ENCODE peak calls at places on chromosome 11, in seven cellular contexts. L, K, T, R, Y, M and U are unnamed samples.

GRCh38 chr11:119419246-119419645 is 3.7 kb downstream of the THY1 start:
- DNase-seq in T (no peak), R (no peak), Y (peak; percentile 32), L (no peak), K (no peak), M (no peak), U (no peak)

GRCh38 chr11:66852466-66853241 is 4.2 kb upstream of the LRFN4 start:
- DNase-seq in R (no peak), Y (no peak), M (no peak), T (no peak), K (peak; percentile 26), L (no peak), U (no peak)

GRCh38 chr11:116776522-116776984 is 3.8 kb upstream of the BUD13 start:
- DNase-seq in Y (no peak), T (no peak), L (no peak), M (no peak), R (no peak), K (no peak), U (no peak)

GRCh38 chr11:75031771-75032549 is 43.2 kb downstream of the NEU3 start:
- DNase-seq in L (peak; percentile 51), Y (peak; percentile 72), R (peak; percentile 91), M (peak; percentile 83), T (peak; percentile 81), K (peak; percentile 77), U (no peak)

GRCh38 chr11:12086271-12087074 is 23.9 kb upstream of the MICAL2 start:
- DNase-seq in T (no peak), Y (no peak), K (no peak), R (peak; percentile 74), L (peak; percentile 93), M (peak; percentile 88), U (peak; percentile 94)

GRCh38 chr11:126485021-126485781 is 129.7 kb downstream of the ST3GAL4 start:
- DNase-seq in K (no peak), Y (no peak), L (peak; percentile 14), T (no peak), R (no peak), M (peak; percentile 28), U (no peak)

GRCh38 chr11:76698321-76699043 is 27.9 kb upstream of the LRRC32 start:
- DNase-seq in R (peak; percentile 66), M (no peak), K (no peak), L (no peak), Y (no peak), T (peak; percentile 61), U (no peak)

GRCh38 chr11:82056450-82056849 is 677.2 kb downstream of the FAM181B start:
- DNase-seq in T (no peak), R (no peak), K (no peak), M (no peak), L (no peak), Y (no peak), U (no peak)

GRCh38 chr11:44361883-44362282 is 51.9 kb upstream of the ALX4 start:
- DNase-seq in L (no peak), T (no peak), K (no peak), M (peak; percentile 7), R (no peak), Y (no peak), U (no peak)

GRCh38 chr11:45809456-45810395 is 4.8 kb downstream of the SLC35C1 start:
- DNase-seq in L (no peak), M (no peak), R (no peak), Y (no peak), T (no peak), K (no peak), U (no peak)

GRCh38 chr11:110471315-110471714 is 41.6 kb downstream of the FDX1 start:
- DNase-seq in K (no peak), L (no peak), T (no peak), R (no peak), Y (no peak), M (peak; percentile 69), U (no peak)

GRCh38 chr11:122140535-122140934 is 24.5 kb upstream of the BLID start:
- DNase-seq in M (peak; percentile 58), R (no peak), K (no peak), Y (no peak), T (no peak), L (peak; percentile 85), U (no peak)

GRCh38 chr11:72030428-72031045 is 31.8 kb downstream of the IL18BP start:
- DNase-seq in M (no peak), L (no peak), Y (no peak), K (no peak), T (no peak), R (no peak), U (no peak)

GRCh38 chr11:315516-315994 is 1.7 kb downstream of the IFITM1 start:
- DNase-seq in T (no peak), M (no peak), R (no peak), K (no peak), Y (peak; percentile 53), L (no peak), U (no peak)
- H3K4me3 ChIP-seq in T (peak overlapping the region; percentile 31), M (no peak overlapping the region), R (no peak overlapping the region), K (peak overlapping the region; percentile 61), Y (peak overlapping the region; percentile 97), L (no peak overlapping the region), U (peak overlapping the region; percentile 29)

DNA sequence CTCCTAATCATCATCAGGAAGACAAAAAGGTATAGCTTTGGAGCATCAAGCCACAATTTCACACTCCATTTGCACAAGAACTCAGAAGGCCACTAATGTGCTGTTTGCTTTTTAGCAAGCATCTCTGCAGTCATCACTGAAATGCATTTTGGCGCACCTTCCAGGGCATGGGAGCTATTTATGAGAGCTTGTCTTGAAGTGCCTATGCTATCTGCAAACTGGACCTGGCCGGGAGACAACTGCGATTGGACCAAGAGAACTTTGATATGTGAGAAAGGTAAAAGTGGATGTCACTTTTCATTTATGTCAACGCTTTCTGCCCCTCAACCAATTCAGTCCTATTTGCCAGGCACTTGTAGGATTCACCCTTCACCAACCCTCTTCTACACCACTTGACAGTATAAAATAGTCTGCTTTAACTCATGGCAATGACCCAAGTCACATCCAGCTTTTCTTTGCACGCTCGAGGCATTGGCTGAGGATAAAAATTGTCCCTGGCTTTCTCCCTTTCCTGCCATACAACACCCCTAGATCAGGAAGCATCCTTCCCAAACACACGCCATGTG is 315.0 kb upstream of the API5 start:
- DNase-seq in R (no peak), M (no peak), L (no peak), T (no peak), K (no peak), Y (no peak), U (no peak)
- H3K36me3 ChIP-seq in R (no peaks in the 10 kb centered on the region), M (no peaks in the 10 kb centered on the region), L (no peaks in the 10 kb centered on the region), T (no peaks in the 10 kb centered on the region), K (no peaks in the 10 kb centered on the region), Y (no peaks in the 10 kb centered on the region), U (no peaks in the 10 kb centered on the region)

GRCh38 chr11:125224391-125225015 is 60.0 kb downstream of the PKNOX2 start:
- DNase-seq in K (no peak), T (peak; percentile 43), Y (no peak), R (peak; percentile 60), M (peak; percentile 74), L (peak; percentile 4), U (no peak)
- TF ChIP-seq CTCF in K (no peak), T (peak; percentile 42), Y (no peak), R (peak; percentile 39), M (peak; percentile 58), L (peak; percentile 38), U (peak; percentile 22)

DNA sequence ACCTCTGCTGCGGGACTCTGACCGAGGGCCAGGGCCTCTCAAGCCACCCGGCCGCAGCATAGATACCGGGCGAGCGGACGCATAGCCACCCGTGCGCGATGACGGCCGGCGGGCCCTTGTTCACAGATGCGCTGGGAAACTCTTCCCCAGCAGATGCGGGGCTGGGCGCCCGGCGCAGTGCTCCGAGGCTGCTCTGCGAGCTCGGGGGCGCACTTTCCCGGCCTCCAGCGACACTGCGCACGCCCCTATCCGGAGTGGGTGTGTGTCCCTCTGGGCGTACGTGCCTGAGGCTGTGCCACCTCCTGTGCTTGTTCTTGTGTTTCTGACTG is 104.7 kb upstream of the E2F8 start:
- DNase-seq in Y (no peak), M (peak; percentile 20), T (peak; percentile 75), L (no peak), R (peak; percentile 20), K (no peak), U (no peak)
- H3K4me3 ChIP-seq in Y (no peak overlapping the region), M (peak overlapping the region; percentile 13), T (peak overlapping the region; percentile 50), L (no peak overlapping the region), R (peak overlapping the region; percentile 32), K (peak overlapping the region; percentile 56), U (no peak overlapping the region)